ENCODE peak calls at places on chromosomes 2 and 18, in five cellular contexts. E is psoas muscle, I is endothelial cell of umbilical vein, Q is right cardiac atrium, Y is astrocyte. U is an unnamed sample.

GRCh38 chr2:15584767-15585469 is 6.8 kb upstream of the DDX1 start:
- DNase-seq in Y (peak), Q (no peak), E (no peak), I (no peak), U (no peak)

GRCh38 chr18:9353596-9353995 is 19.0 kb downstream of the TWSG1 start:
- DNase-seq in Q (no peak), E (no peak), I (no peak), Y (no peak), U (no peak)

GRCh38 chr2:146984014-146984413 is 860.8 kb upstream of the ACVR2A start:
- DNase-seq in Y (no peak), I (no peak), E (no peak), Q (no peak), U (no peak)

GRCh38 chr18:21834301-21834660 is 93.7 kb downstream of the MIB1 start:
- DNase-seq in Q (no peak), Y (no peak), E (no peak), I (peak), U (no peak)

GRCh38 chr2:74648009-74648443 is at the start of gene M1AP:
- DNase-seq in Q (no peak), E (no peak), Y (no peak), I (no peak), U (no peak)

GRCh38 chr2:24613154-24613814 is 122.2 kb downstream of the NCOA1 start:
- DNase-seq in Q (no peak), I (peak), E (peak), Y (peak), U (peak)

GRCh38 chr2:174675615-174676014 is 78.0 kb upstream of the WIPF1 start:
- DNase-seq in Y (no peak), I (no peak), Q (no peak), E (no peak), U (no peak)

GRCh38 chr2:176022048-176022447 is 20.0 kb upstream of the LNPK start:
- DNase-seq in E (no peak), I (no peak), Y (no peak), Q (no peak), U (no peak)

GRCh38 chr2:202031261-202031986 is 2.2 kb upstream of the FZD7 start:
- DNase-seq in Y (no peak), E (no peak), Q (no peak), I (no peak), U (no peak)

GRCh38 chr2:60364441-60364840 is 189.0 kb downstream of the BCL11A start:
- DNase-seq in Y (no peak), Q (no peak), E (no peak), I (no peak), U (no peak)

GRCh38 chr18:76349067-76349715 is 145.9 kb downstream of the ZNF516 start:
- DNase-seq in I (peak), Q (peak), E (peak), Y (peak), U (peak)

GRCh38 chr2:240789051-240789453 is 31.0 kb downstream of the KIF1A start:
- DNase-seq in Q (no peak), Y (no peak), I (no peak), E (no peak), U (no peak)

GRCh38 chr2:8974001-8974400 is 29.5 kb downstream of the MBOAT2 start:
- DNase-seq in E (no peak), Q (no peak), Y (no peak), I (no peak), U (no peak)

GRCh38 chr2:47225061-47225783 is 70.1 kb upstream of the STPG4 start:
- DNase-seq in E (peak), Y (peak), Q (peak), I (peak), U (peak)

GRCh38 chr2:70960833-70961647 is 17.4 kb upstream of the ANKRD53 start:
- DNase-seq in E (no peak), I (no peak), Q (no peak), Y (no peak), U (no peak)

GRCh38 chr18:45441110-45441842 is 174.0 kb upstream of the SLC14A2 start:
- DNase-seq in Y (no peak), E (no peak), I (no peak), Q (no peak), U (peak)

GRCh38 chr2:120436885-120437603 is 91.1 kb downstream of the INHBB start:
- DNase-seq in Q (no peak), E (no peak), I (peak), Y (no peak), U (peak)

GRCh38 chr2:226665306-226665831 is 134.3 kb downstream of the IRS1 start:
- DNase-seq in Q (no peak), Y (no peak), I (no peak), E (no peak), U (no peak)

GRCh38 chr2:126719191-126720030 is 63.5 kb downstream of the GYPC start:
- DNase-seq in I (no peak), Y (no peak), Q (no peak), E (no peak), U (no peak)

GRCh38 chr2:208129804-208130712 is at the start of gene CRYGC:
- DNase-seq in E (no peak), I (no peak), Y (peak), Q (no peak), U (no peak)

GRCh38 chr2:201264472-201265173 is 4.3 kb downstream of the CASP8 start:
- DNase-seq in Q (no peak), I (no peak), Y (no peak), E (no peak), U (no peak)

GRCh38 chr2:19120941-19121750 is 237.3 kb downstream of the OSR1 start:
- DNase-seq in I (no peak), E (no peak), Y (peak), Q (peak), U (peak)

GRCh38 chr2:109128466-109129355 is at the start of gene SH3RF3:
- DNase-seq in Y (peak), I (peak), Q (peak), E (peak), U (peak)

GRCh38 chr18:27861539-27861938 is 315.4 kb downstream of the CDH2 start:
- DNase-seq in Y (no peak), Q (no peak), I (no peak), E (no peak), U (no peak)

GRCh38 chr2:150674283-150674682 is 186.8 kb upstream of the RND3 start:
- DNase-seq in I (no peak), Q (no peak), E (no peak), Y (peak), U (no peak)

GRCh38 chr2:167689444-167689843 is 558.0 kb downstream of the STK39 start:
- DNase-seq in E (no peak), I (no peak), Q (no peak), Y (no peak), U (no peak)

GRCh38 chr18:64337673-64338072 is 188.8 kb upstream of the LINC00305 start:
- DNase-seq in I (no peak), Y (no peak), Q (no peak), E (no peak), U (no peak)

GRCh38 chr2:68870215-68870614 is 982 bp downstream of the BMP10 start:
- DNase-seq in E (no peak), I (peak), Y (no peak), Q (no peak), U (peak)

GRCh38 chr2:134401081-134401497 is 147.2 kb downstream of the MGAT5 start:
- DNase-seq in Y (no peak), E (peak), Q (peak), I (peak), U (peak)

GRCh38 chr2:54183281-54183680 is 67.9 kb downstream of the ACYP2 start:
- DNase-seq in I (no peak), Q (no peak), E (no peak), Y (no peak), U (no peak)

GRCh38 chr2:24471662-24472061 is 19.4 kb upstream of the NCOA1 start:
- DNase-seq in E (no peak), I (no peak), Q (no peak), Y (no peak), U (no peak)

GRCh38 chr2:95279435-95280035 is 5.3 kb downstream of the PROM2 start:
- DNase-seq in Y (no peak), Q (no peak), E (peak), I (no peak), U (no peak)

GRCh38 chr2:221780281-221780688 is 208.2 kb upstream of the EPHA4 start:
- DNase-seq in E (no peak), Q (no peak), I (peak), Y (peak), U (peak)

GRCh38 chr18:70235478-70235877 is 30.0 kb upstream of the RTTN start:
- DNase-seq in Q (no peak), I (no peak), Y (no peak), E (no peak), U (no peak)

GRCh38 chr18:6561029-6561861 is 146.5 kb upstream of the L3MBTL4 start:
- DNase-seq in Q (peak), I (no peak), E (peak), Y (no peak), U (peak)

GRCh38 chr18:6558770-6559169 is 144.1 kb upstream of the L3MBTL4 start:
- DNase-seq in Q (no peak), I (no peak), E (no peak), Y (no peak), U (no peak)

GRCh38 chr18:6561893-6562292 is 147.2 kb upstream of the L3MBTL4 start:
- DNase-seq in Y (no peak), E (no peak), Q (no peak), I (no peak), U (no peak)

GRCh38 chr18:6557052-6557451 is 142.3 kb upstream of the L3MBTL4 start:
- DNase-seq in E (no peak), I (no peak), Q (no peak), Y (no peak), U (no peak)

GRCh38 chr18:6557470-6558245 is 142.9 kb upstream of the L3MBTL4 start:
- DNase-seq in Q (no peak), Y (no peak), I (no peak), E (no peak), U (no peak)
- H3K4me3 ChIP-seq in Q (no peak), Y (no peak), I (no peak), E (no peak), U (no peak)

GRCh38 chr2:98936917-98937351 is 909 bp upstream of the CRACDL start:
- DNase-seq in E (no peak), I (no peak), Q (no peak), Y (no peak), U (no peak)

GRCh38 chr2:98935111-98935770 is 784 bp downstream of the CRACDL start:
- DNase-seq in Y (no peak), I (peak), Q (no peak), E (no peak), U (no peak)

GRCh38 chr2:98937906-98938305 is 1.9 kb upstream of the CRACDL start:
- DNase-seq in E (no peak), Y (no peak), Q (no peak), I (no peak), U (no peak)

GRCh38 chr2:98935777-98936132 is 270 bp downstream of the CRACDL start:
- DNase-seq in E (no peak), Q (no peak), I (no peak), Y (no peak), U (no peak)

GRCh38 chr2:98936133-98936916 is at the start of gene CRACDL:
- DNase-seq in Q (no peak), I (peak), Y (no peak), E (no peak), U (no peak)
- H3K4me3 ChIP-seq in Q (peak), I (peak), Y (peak), E (peak), U (no peak)

DNA sequence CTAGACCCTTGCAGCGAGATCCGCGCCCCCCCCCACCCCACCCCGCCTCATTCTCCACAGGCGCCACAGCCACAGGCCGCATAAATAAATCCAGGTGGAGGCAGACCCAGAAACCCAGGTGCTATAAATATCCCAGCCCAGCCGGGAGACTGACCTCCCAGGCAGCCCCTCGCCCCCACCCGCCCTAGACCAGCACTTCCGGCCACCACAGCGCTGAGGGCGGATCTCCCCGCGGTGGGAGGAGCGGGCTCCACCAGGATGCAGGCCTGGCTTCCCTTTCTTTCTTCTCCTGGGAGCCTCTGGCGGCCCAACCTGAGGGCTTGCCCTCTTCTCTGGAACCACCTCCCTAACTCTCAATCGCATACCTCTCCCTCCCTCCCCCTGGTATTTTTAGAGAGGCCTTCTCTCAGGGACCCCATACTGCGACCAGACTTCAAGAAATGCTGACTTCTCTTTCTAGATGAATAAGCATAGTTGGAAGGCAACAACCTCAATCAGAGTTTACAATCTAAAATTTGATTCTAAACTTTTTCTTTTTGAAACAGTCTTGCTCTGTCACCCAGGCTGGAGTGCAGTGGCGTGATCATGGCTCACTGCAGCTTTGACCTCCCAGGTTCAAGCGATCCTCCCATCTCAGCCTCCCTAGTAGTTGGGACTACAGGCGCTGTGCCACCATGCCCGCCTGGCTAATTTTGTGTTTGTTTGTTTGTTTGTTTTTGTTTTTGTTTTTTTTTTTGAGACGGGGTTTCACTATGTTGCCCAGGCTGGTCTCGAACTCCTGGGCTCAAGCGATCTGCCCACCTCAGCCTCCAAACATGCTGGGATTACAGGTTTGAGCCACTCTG is 55.0 kb downstream of the PKDCC start:
- DNase-seq in Y (peak), E (peak), I (no peak), Q (peak), U (no peak)
- H3K4me3 ChIP-seq in Y (no peak), E (peak), I (no peak), Q (peak), U (no peak)

GRCh38 chr2:42567806-42568429 is 514 bp upstream of the MTA3 start:
- DNase-seq in I (no peak), Q (peak), Y (no peak), E (peak), U (peak)
- H3K4me3 ChIP-seq in I (no peak), Q (peak), Y (no peak), E (peak), U (no peak)

GRCh38 chr18:2337552-2338141 is 233.7 kb downstream of the METTL4 start:
- DNase-seq in I (peak), Q (peak), E (no peak), Y (no peak), U (peak)
- H3K4me3 ChIP-seq in I (no peak), Q (no peak), E (no peak), Y (no peak), U (no peak)

GRCh38 chr2:231554748-231555545 is 24.7 kb upstream of the NMUR1 start:
- DNase-seq in Q (peak), I (peak), E (peak), Y (no peak), U (peak)
- H3K4me3 ChIP-seq in Q (no peak), I (peak), E (peak), Y (no peak), U (peak)

GRCh38 chr2:238864207-238865014 is 16.5 kb downstream of the TWIST2 start:
- DNase-seq in Q (peak), Y (peak), E (peak), I (peak), U (peak)
- H3K4me3 ChIP-seq in Q (no peak), Y (peak), E (no peak), I (no peak), U (peak)